ENCODE peak calls at places on chromosomes 3 and 15, in nine cellular contexts. N is body of pancreas; P is CD8-positive, alpha-beta T cell; T is left ventricle myocardium inferior; Y is small intestine; X is stomach; U is MG63; G is aorta; Z is breast epithelium. K is an unnamed sample.

GRCh38 chr3:13149331-13150203 is 76.3 kb upstream of the IQSEC1 start:
- DNase-seq in P (no peak), Z (peak; percentile 20), U (no peak), X (no peak), G (no peak), N (no peak), T (no peak), Y (no peak), K (no peak)

GRCh38 chr3:44476963-44477311 is 533 bp downstream of the ZNF445 start:
- DNase-seq in T (no peak), Y (no peak), X (no peak), G (no peak), Z (no peak), N (no peak), U (no peak), P (no peak), K (no peak)

GRCh38 chr3:127063916-127064315 is 81.0 kb downstream of the PLXNA1 start:
- DNase-seq in Y (no peak), Z (no peak), T (no peak), X (no peak), G (no peak), P (no peak), U (no peak), N (peak; percentile 4), K (no peak)

GRCh38 chr15:72176155-72176554 is 21.4 kb downstream of the GRAMD2A start:
- DNase-seq in P (no peak), G (peak; percentile 66), T (no peak), N (no peak), Y (no peak), X (no peak), Z (no peak), U (no peak), K (no peak)

GRCh38 chr15:50135123-50135541 is 16.1 kb upstream of the ATP8B4 start:
- DNase-seq in P (no peak), Y (no peak), G (no peak), Z (no peak), N (no peak), X (no peak), T (no peak), U (no peak), K (no peak)

GRCh38 chr15:69829974-69830373 is 267.7 kb downstream of the TLE3 start:
- DNase-seq in Y (no peak), T (no peak), U (no peak), Z (no peak), P (no peak), X (no peak), G (no peak), N (no peak), K (no peak)

GRCh38 chr3:25396686-25397085 is 31.4 kb upstream of the RARB start:
- DNase-seq in T (no peak), Y (no peak), N (no peak), G (no peak), U (no peak), Z (no peak), X (no peak), P (no peak), K (no peak)

GRCh38 chr3:161851941-161852566 is 355.4 kb downstream of the OTOL1 start:
- DNase-seq in Y (peak; percentile 29), G (peak; percentile 39), T (no peak), N (peak; percentile 38), X (peak; percentile 57), Z (no peak), U (peak; percentile 22), P (no peak), K (no peak)

GRCh38 chr3:4425707-4426106 is 41.4 kb downstream of the SUMF1 start:
- DNase-seq in P (no peak), U (no peak), N (no peak), G (no peak), T (no peak), Z (no peak), X (no peak), Y (no peak), K (no peak)

GRCh38 chr15:34986326-34987181 is 1.5 kb downstream of the ZNF770 start:
- DNase-seq in T (no peak), N (no peak), Y (peak; percentile 16), G (no peak), Z (no peak), X (no peak), U (no peak), P (no peak), K (no peak)

GRCh38 chr15:72284781-72285180 is 12.4 kb upstream of the PARP6 start:
- DNase-seq in U (no peak), T (no peak), Y (no peak), G (no peak), Z (no peak), P (no peak), X (no peak), N (no peak), K (no peak)

GRCh38 chr3:153246805-153247204 is 84.8 kb downstream of the RAP2B start:
- DNase-seq in X (no peak), Y (no peak), N (no peak), U (no peak), Z (no peak), G (no peak), P (no peak), T (no peak), K (no peak)

GRCh38 chr3:195809291-195809785 is 2.4 kb downstream of the MUC4 start:
- DNase-seq in Y (no peak), Z (peak; percentile 38), N (no peak), P (no peak), U (no peak), G (peak; percentile 36), T (no peak), X (no peak), K (no peak)

GRCh38 chr3:66110840-66111239 is 72.1 kb upstream of the MAGI1 start:
- DNase-seq in T (no peak), P (no peak), N (peak; percentile 16), X (no peak), U (no peak), Z (no peak), G (no peak), Y (peak; percentile 21), K (no peak)

GRCh38 chr3:127744216-127744815 is 71.6 kb downstream of the ABTB1 start:
- DNase-seq in X (no peak), U (no peak), Y (no peak), G (no peak), N (no peak), T (no peak), Z (no peak), P (no peak), K (no peak)

GRCh38 chr3:14253983-14254382 is 75.4 kb downstream of the LSM3 start:
- DNase-seq in T (no peak), P (no peak), Y (no peak), N (no peak), U (no peak), Z (no peak), G (no peak), X (no peak), K (no peak)

DNA sequence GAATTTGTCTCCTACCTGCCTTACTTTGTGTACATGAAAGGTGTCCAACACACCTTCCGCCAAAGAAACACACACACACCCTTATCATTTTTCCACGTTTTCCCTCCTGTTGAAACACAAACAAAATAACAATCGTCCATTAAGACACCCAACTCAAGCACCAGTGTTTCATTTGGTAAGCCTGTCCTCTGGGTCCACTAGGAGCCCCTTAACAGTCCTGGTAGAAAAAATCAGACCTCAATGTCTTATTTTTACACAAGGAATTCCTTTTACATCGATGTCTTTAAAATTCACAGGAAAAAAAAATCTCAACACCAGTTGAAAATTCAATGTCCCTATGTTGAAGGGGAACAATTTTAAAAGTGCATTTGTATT is 4.0 kb downstream of the HES1 start:
- DNase-seq in X (no peak), U (no peak), T (no peak), N (no peak), G (no peak), P (no peak), Y (no peak), Z (no peak), K (no peak)
- H3K4me3 ChIP-seq in X (peak overlapping the region; percentile 69), U (no peak overlapping the region), T (peak overlapping the region; percentile 86), N (no peak overlapping the region), G (no peak overlapping the region), P (no peak overlapping the region), Y (no peak overlapping the region), Z (no peak overlapping the region), K (no peak overlapping the region)

GRCh38 chr3:67616046-67616445 is 38.4 kb downstream of the SUCLG2 start:
- DNase-seq in T (no peak), G (no peak), X (no peak), U (no peak), Z (no peak), Y (no peak), P (no peak), N (no peak), K (no peak)
- H3K36me3 ChIP-seq in T (peaks cover 34% of the 10 kb centered on the region), G (peaks cover 2% of the 10 kb centered on the region), X (peaks cover 11% of the 10 kb centered on the region), U (peaks cover 5% of the 10 kb centered on the region), Z (no peaks in the 10 kb centered on the region), Y (peaks cover 13% of the 10 kb centered on the region), P (peaks cover 8% of the 10 kb centered on the region), N (no peaks in the 10 kb centered on the region), K (no peaks in the 10 kb centered on the region)

DNA sequence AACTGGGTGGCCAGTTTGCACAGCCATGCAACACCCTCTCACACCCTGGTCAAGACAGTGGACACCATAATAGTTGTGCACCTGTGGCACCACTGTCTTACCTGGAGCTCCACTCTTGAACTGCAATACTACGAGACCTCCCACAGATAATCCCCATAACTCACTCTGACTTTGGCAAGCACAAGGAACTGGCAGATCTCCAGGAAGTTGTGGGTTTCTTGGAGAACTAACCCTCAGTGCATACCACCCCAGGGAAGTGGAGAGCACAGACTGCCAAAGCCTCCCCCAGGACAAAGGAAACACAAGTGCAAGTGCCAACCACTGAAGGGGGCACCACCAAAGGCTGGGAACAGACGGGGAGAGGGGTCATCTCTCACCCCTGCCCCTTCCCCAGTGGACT is 318.6 kb downstream of the SUCLG2 start:
- DNase-seq in Y (no peak), Z (no peak), P (no peak), N (peak; percentile 11), X (no peak), G (no peak), T (no peak), U (no peak), K (no peak)
- H3K27me3 ChIP-seq in Y (no peaks in the 10 kb centered on the region), Z (no peaks in the 10 kb centered on the region), P (no peaks in the 10 kb centered on the region), N (no peaks in the 10 kb centered on the region), X (no peaks in the 10 kb centered on the region), G (no peaks in the 10 kb centered on the region), T (no peaks in the 10 kb centered on the region), U (no peaks in the 10 kb centered on the region), K (no peaks in the 10 kb centered on the region)

GRCh38 chr3:143001369-143002082 is at the start of gene U2SURP:
- DNase-seq in N (peak; percentile 96), G (peak; percentile 98), Y (peak; percentile 98), Z (peak; percentile 93), P (peak; percentile 92), T (peak; percentile 96), X (peak; percentile 95), U (peak; percentile 99), K (peak; percentile 95)

GRCh38 chr3:143002727-143003126 is 1.4 kb downstream of the U2SURP start:
- DNase-seq in X (no peak), Y (no peak), U (no peak), N (no peak), Z (no peak), T (no peak), P (no peak), G (no peak), K (no peak)

GRCh38 chr3:143001034-143001368 is 369 bp upstream of the U2SURP start:
- DNase-seq in T (peak; percentile 63), X (no peak), N (no peak), Y (no peak), P (no peak), Z (peak; percentile 58), U (no peak), G (no peak), K (no peak)

GRCh38 chr3:143002083-143002712 is 828 bp downstream of the U2SURP start:
- DNase-seq in U (no peak), Z (no peak), Y (peak; percentile 37), T (no peak), X (no peak), P (peak; percentile 17), G (no peak), N (no peak), K (no peak)

GRCh38 chr3:143004823-143005222 is 3.5 kb downstream of the U2SURP start:
- DNase-seq in X (no peak), U (no peak), Z (no peak), G (no peak), T (no peak), P (no peak), Y (no peak), N (no peak), K (no peak)
- H3K4me3 ChIP-seq in X (no peak overlapping the region), U (no peak overlapping the region), Z (no peak overlapping the region), G (no peak overlapping the region), T (no peak overlapping the region), P (no peak overlapping the region), Y (no peak overlapping the region), N (no peak overlapping the region), K (no peak overlapping the region)